ENCODE peak calls at places on chromosomes 7 and 10, in four cellular contexts. D is pancreas, E is astrocyte of the spinal cord, A is mammary epithelial cell. Z is an unnamed sample.
A peak's percentile ranks its signal among the peaks of the same experiment; 100 is the strongest.

GRCh38 chr7:42805601-42806000 is 106.3 kb downstream of the C7orf25 start:
- DNase-seq in D (no peak), E (no peak), A (peak; percentile 2), Z (no peak)

GRCh38 chr7:145605963-145606362 is 510.6 kb upstream of the CNTNAP2 start:
- DNase-seq in D (no peak), E (no peak), A (no peak), Z (no peak)

GRCh38 chr10:24382979-24383663 is 174.2 kb downstream of the KIAA1217 start:
- DNase-seq in D (peak; percentile 33), E (no peak), A (peak; percentile 96), Z (no peak)

GRCh38 chr7:102095933-102096332 is 190.7 kb upstream of the SH2B2 start:
- DNase-seq in D (no peak), E (no peak), A (no peak), Z (no peak)

GRCh38 chr10:27258838-27259532 is 18.4 kb upstream of the ACBD5 start:
- DNase-seq in D (no peak), E (no peak), A (no peak), Z (no peak)

GRCh38 chr7:101562531-101563197 is 66.4 kb downstream of the MYL10 start:
- DNase-seq in D (no peak), E (no peak), A (no peak), Z (no peak)

GRCh38 chr7:96654630-96655188 is 54.9 kb downstream of the SEM1 start:
- DNase-seq in D (peak; percentile 15), E (no peak), A (no peak), Z (no peak)

GRCh38 chr10:105769248-105770184 is 1128.4 kb downstream of the SORCS3 start:
- DNase-seq in D (no peak), E (no peak), A (peak; percentile 17), Z (no peak)

GRCh38 chr7:3754488-3755365 is 453.7 kb downstream of the SDK1 start:
- DNase-seq in D (no peak), E (peak; percentile 87), A (no peak), Z (peak; percentile 45)

GRCh38 chr7:1741751-1742554 is 71.9 kb downstream of the ELFN1 start:
- DNase-seq in D (no peak), E (no peak), A (no peak), Z (no peak)

GRCh38 chr10:5343561-5343960 is 21.2 kb upstream of the UCN3 start:
- DNase-seq in D (no peak), E (peak; percentile 8), A (no peak), Z (no peak)

GRCh38 chr7:50679218-50680007 is 103.3 kb downstream of the GRB10 start:
- DNase-seq in D (no peak), E (peak; percentile 45), A (peak; percentile 50), Z (peak; percentile 74)

GRCh38 chr10:718143-718700 is 28.8 kb upstream of the DIP2C start:
- DNase-seq in D (no peak), E (no peak), A (no peak), Z (no peak)

GRCh38 chr7:47379629-47380324 is 202.1 kb downstream of the TNS3 start:
- DNase-seq in D (peak; percentile 64), E (peak; percentile 69), A (peak; percentile 62), Z (peak; percentile 42)

GRCh38 chr10:123266981-123267380 is 112.8 kb downstream of the BUB3 start:
- DNase-seq in D (no peak), E (no peak), A (no peak), Z (peak; percentile 17)

GRCh38 chr7:38069052-38069451 is 109.0 kb upstream of the STARD3NL start:
- DNase-seq in D (no peak), E (no peak), A (no peak), Z (no peak)

GRCh38 chr7:29488977-29489376 is 74.7 kb upstream of the PRR15 start:
- DNase-seq in D (no peak), E (peak; percentile 81), A (peak; percentile 67), Z (peak; percentile 68)

GRCh38 chr7:78326189-78326588 is 527.6 kb downstream of the PHTF2 start:
- DNase-seq in D (no peak), E (peak; percentile 18), A (peak; percentile 5), Z (peak; percentile 2)

GRCh38 chr10:58963101-58963534 is 213.3 kb upstream of the PHYHIPL start:
- DNase-seq in D (no peak), E (no peak), A (no peak), Z (no peak)

GRCh38 chr10:75430000-75430763 is 1.2 kb upstream of the LRMDA start:
- DNase-seq in D (peak; percentile 91), E (no peak), A (peak; percentile 77), Z (no peak)

GRCh38 chr10:126216221-126216701 is 172.0 kb downstream of the ADAM12 start:
- DNase-seq in D (no peak), E (peak; percentile 60), A (no peak), Z (peak; percentile 98)

GRCh38 chr10:26555719-26556368 is 117.7 kb downstream of the APBB1IP start:
- DNase-seq in D (peak; percentile 25), E (peak; percentile 29), A (peak; percentile 14), Z (peak; percentile 96)

GRCh38 chr10:31468536-31468859 is 149.5 kb downstream of the ZEB1 start:
- DNase-seq in D (no peak), E (no peak), A (no peak), Z (no peak)

GRCh38 chr10:114427124-114427852 is 23.0 kb upstream of the AFAP1L2 start:
- DNase-seq in D (no peak), E (peak; percentile 58), A (no peak), Z (no peak)

GRCh38 chr10:18618995-18619394 is 32.4 kb downstream of the NSUN6 start:
- DNase-seq in D (no peak), E (peak; percentile 65), A (no peak), Z (no peak)

GRCh38 chr7:115297651-115298050 is 375.8 kb downstream of the MDFIC start:
- DNase-seq in D (no peak), E (peak; percentile 76), A (peak; percentile 75), Z (peak; percentile 65)

GRCh38 chr7:147412782-147413186 is 1177.8 kb upstream of the C7orf33 start:
- DNase-seq in D (no peak), E (peak; percentile 78), A (peak; percentile 7), Z (peak; percentile 63)

GRCh38 chr7:24448038-24448437 is 125.2 kb upstream of the PALS2 start:
- DNase-seq in D (no peak), E (no peak), A (no peak), Z (no peak)

GRCh38 chr10:122939819-122940543 is 14.0 kb downstream of the C10orf88 start:
- DNase-seq in D (no peak), E (peak; percentile 71), A (no peak), Z (peak; percentile 56)

GRCh38 chr7:15889501-15889900 is 203.0 kb upstream of the MEOX2 start:
- DNase-seq in D (no peak), E (no peak), A (no peak), Z (peak; percentile 47)

GRCh38 chr10:86955501-86956194 is 1.8 kb downstream of the MMRN2 start:
- DNase-seq in D (no peak), E (no peak), A (no peak), Z (no peak)

GRCh38 chr10:125827133-125827532 is 3.8 kb downstream of the BCCIP start:
- DNase-seq in D (no peak), E (no peak), A (no peak), Z (no peak)

GRCh38 chr7:79199961-79200360 is 253.5 kb downstream of the MAGI2 start:
- DNase-seq in D (no peak), E (no peak), A (no peak), Z (peak; percentile 29)

GRCh38 chr7:108345710-108346336 is 110.4 kb downstream of the NRCAM start:
- DNase-seq in D (no peak), E (no peak), A (no peak), Z (no peak)

GRCh38 chr10:73244866-73245477 is 2.1 kb downstream of the DNAJC9 start:
- DNase-seq in D (no peak), E (no peak), A (no peak), Z (peak; percentile 15)

GRCh38 chr10:17075975-17076374 is 53.6 kb downstream of the CUBN start:
- DNase-seq in D (no peak), E (no peak), A (no peak), Z (peak; percentile 69)

GRCh38 chr10:48594799-48595198 is 10.1 kb downstream of the ARHGAP22 start:
- DNase-seq in D (no peak), E (no peak), A (no peak), Z (no peak)

GRCh38 chr7:33862946-33863814 is 42.2 kb upstream of the BMPER start:
- DNase-seq in D (no peak), E (no peak), A (no peak), Z (no peak)

GRCh38 chr10:3104251-3104918 is 37.0 kb downstream of the PFKP start:
- DNase-seq in D (no peak), E (no peak), A (no peak), Z (peak; percentile 43)

DNA sequence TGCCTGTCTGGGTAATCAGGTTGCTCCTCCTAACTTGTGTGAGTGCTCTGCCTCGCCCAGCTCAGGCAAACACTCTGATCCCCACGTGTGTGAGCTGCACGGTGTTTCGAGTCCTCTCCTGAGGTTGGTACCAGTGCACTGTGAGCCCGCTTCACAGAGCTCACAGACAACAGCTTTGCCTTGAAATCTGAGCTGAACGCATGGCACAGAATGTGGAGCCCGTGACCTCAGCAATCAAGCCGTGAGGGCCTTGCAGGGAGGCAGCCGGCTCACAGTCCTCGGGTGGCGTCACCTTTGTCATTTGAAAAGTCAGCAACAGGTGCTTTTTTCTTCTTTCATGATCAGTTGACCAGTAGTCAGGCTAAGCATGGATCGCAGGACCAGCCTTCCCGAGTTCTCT is 60.2 kb upstream of the ADGRA1 start:
- DNase-seq in D (no peak), E (no peak), A (no peak), Z (no peak)
- H3K4me3 ChIP-seq in D (no peak overlapping the region), E (no peak overlapping the region), A (no peak overlapping the region), Z (no peak overlapping the region)

GRCh38 chr7:81845628-81846259 is 75.9 kb upstream of the HGF start:
- DNase-seq in D (no peak), E (no peak), A (no peak), Z (peak; percentile 37)
- H3K4me3 ChIP-seq in D (no peak overlapping the region), E (no peak overlapping the region), A (no peak overlapping the region), Z (no peak overlapping the region)

GRCh38 chr7:113810108-113810748 is 108.6 kb downstream of the PPP1R3A start:
- DNase-seq in D (no peak), E (peak; percentile 56), A (no peak), Z (no peak)
- H3K4me3 ChIP-seq in D (no peak overlapping the region), E (no peak overlapping the region), A (no peak overlapping the region), Z (no peak overlapping the region)

GRCh38 chr10:132337019-132337418 is 5.0 kb downstream of the LRRC27 start:
- DNase-seq in D (no peak), E (peak; percentile 35), A (no peak), Z (no peak)
- H3K4me3 ChIP-seq in D (no peak overlapping the region), E (peak overlapping the region; percentile 38), A (no peak overlapping the region), Z (peak overlapping the region; percentile 4)

GRCh38 chr7:75762350-75762917 is 9.6 kb downstream of the CCL26 start:
- DNase-seq in D (no peak), E (peak; percentile 71), A (peak; percentile 40), Z (peak; percentile 78)
- H3K4me3 ChIP-seq in D (no peak overlapping the region), E (no peak overlapping the region), A (no peak overlapping the region), Z (no peak overlapping the region)

GRCh38 chr7:94182721-94183120 is 178.6 kb upstream of the BET1 start:
- DNase-seq in D (no peak), E (peak; percentile 26), A (no peak), Z (no peak)
- H3K4me3 ChIP-seq in D (no peak overlapping the region), E (no peak overlapping the region), A (no peak overlapping the region), Z (no peak overlapping the region)

Z was measured in fibroblast of mammary gland.